ENCODE peak calls at places on chromosomes 1 and 21, in eight cellular contexts. A, O, W, J, Y, V, P and U are unnamed samples. For H3K4me1, the result is how much of the 10 kb centered on the place peaks cover.

GRCh38 chr1:236140705-236141446 is 1.5 kb upstream of the GPR137B start:
- DNase-seq in Y (peak), W (peak), O (peak), J (no peak), A (no peak), V (peak), P (no peak), U (no peak)

GRCh38 chr1:246320286-246320685 is 186.8 kb downstream of the SMYD3 start:
- DNase-seq in Y (no peak), V (peak), J (no peak), P (no peak), W (no peak), A (no peak), O (no peak), U (peak)

GRCh38 chr21:38165466-38166213 is 91.2 kb upstream of the KCNJ15 start:
- DNase-seq in V (peak), J (peak), O (no peak), W (no peak), A (no peak), P (peak), Y (peak), U (no peak)

GRCh38 chr1:90781429-90782020 is 64.4 kb upstream of the BARHL2 start:
- DNase-seq in P (no peak), V (no peak), O (no peak), Y (no peak), J (no peak), W (no peak), A (no peak), U (no peak)

GRCh38 chr21:18840239-18840638 is 436.7 kb upstream of the TMPRSS15 start:
- DNase-seq in W (no peak), Y (peak), J (no peak), O (peak), P (no peak), A (peak), V (no peak), U (peak)

GRCh38 chr1:228650141-228650540 is 85.1 kb upstream of the RHOU start:
- DNase-seq in Y (peak), W (no peak), V (no peak), O (peak), J (no peak), P (no peak), A (peak), U (no peak)

GRCh38 chr1:148308832-148309458 is 156.9 kb upstream of the NBPF11 start:
- DNase-seq in O (peak), J (no peak), W (peak), V (no peak), P (no peak), Y (peak), A (no peak), U (no peak)

GRCh38 chr1:81493102-81493864 is 307.5 kb upstream of the ADGRL2 start:
- DNase-seq in J (no peak), Y (no peak), A (no peak), P (no peak), W (no peak), O (no peak), V (no peak), U (peak)

GRCh38 chr1:221887091-221887746 is 145.3 kb upstream of the DUSP10 start:
- DNase-seq in J (peak), O (peak), W (peak), P (peak), A (no peak), V (peak), Y (peak), U (peak)

GRCh38 chr1:221606216-221606615 is 135.7 kb downstream of the DUSP10 start:
- DNase-seq in A (no peak), W (no peak), J (no peak), P (no peak), V (no peak), O (no peak), Y (no peak), U (no peak)

GRCh38 chr1:179831225-179831624 is 46.4 kb downstream of the TOR1AIP2 start:
- DNase-seq in O (no peak), A (no peak), J (no peak), P (no peak), Y (no peak), W (peak), V (no peak), U (no peak)

GRCh38 chr1:157659576-157660247 is 40.9 kb downstream of the FCRL3 start:
- DNase-seq in W (no peak), V (no peak), O (no peak), Y (no peak), A (no peak), P (no peak), J (no peak), U (no peak)

GRCh38 chr1:162562452-162562828 is 918 bp downstream of the UAP1 start:
- DNase-seq in Y (no peak), O (peak), J (peak), V (peak), P (peak), A (peak), W (peak), U (peak)

GRCh38 chr1:219862366-219862765 is 66.0 kb downstream of the SLC30A10 start:
- DNase-seq in A (no peak), Y (no peak), J (no peak), P (no peak), V (no peak), W (no peak), O (no peak), U (no peak)

GRCh38 chr1:234139966-234140365 is 233.3 kb upstream of the COA6 start:
- DNase-seq in Y (no peak), V (peak), A (no peak), J (peak), P (peak), W (peak), O (no peak), U (peak)

GRCh38 chr21:17461014-17461413 is 51.8 kb upstream of the CXADR start:
- DNase-seq in O (no peak), A (no peak), W (peak), P (peak), V (peak), Y (no peak), J (peak), U (peak)

GRCh38 chr1:33130297-33130696 is 49.3 kb downstream of the AZIN2 start:
- DNase-seq in Y (peak), J (no peak), O (peak), A (no peak), P (peak), W (peak), V (peak), U (no peak)

GRCh38 chr1:20073247-20073646 is 3.3 kb downstream of the PLA2G5 start:
- DNase-seq in O (no peak), V (no peak), A (no peak), J (no peak), W (no peak), Y (no peak), P (no peak), U (no peak)

GRCh38 chr21:38979271-38980196 is 173.8 kb downstream of the ETS2 start:
- DNase-seq in P (peak), J (no peak), V (peak), A (no peak), Y (peak), W (peak), O (peak), U (no peak)

GRCh38 chr1:225567789-225568188 is 85.1 kb downstream of the ENAH start:
- DNase-seq in J (no peak), A (peak), Y (no peak), V (no peak), O (peak), P (no peak), W (no peak), U (no peak)

GRCh38 chr21:42176864-42177263 is 42.1 kb upstream of the ABCG1 start:
- DNase-seq in Y (no peak), V (no peak), A (no peak), P (peak), W (no peak), J (no peak), O (no peak), U (peak)

GRCh38 chr1:41547781-41548560 is 63.5 kb upstream of the EDN2 start:
- DNase-seq in A (no peak), Y (no peak), W (peak), O (no peak), J (no peak), P (no peak), V (no peak), U (no peak)

GRCh38 chr1:47382399-47382983 is 33.6 kb upstream of the FOXE3 start:
- DNase-seq in Y (no peak), W (no peak), O (no peak), V (no peak), P (no peak), A (no peak), J (no peak), U (no peak)

GRCh38 chr1:224432672-224433040 is 1.9 kb downstream of the WDR26 start:
- DNase-seq in A (peak), Y (no peak), O (no peak), V (no peak), J (no peak), P (peak), W (peak), U (peak)

GRCh38 chr1:91879739-91880138 is 6.2 kb downstream of the TGFBR3 start:
- DNase-seq in Y (no peak), W (no peak), O (no peak), J (no peak), V (no peak), A (no peak), P (no peak), U (peak)

GRCh38 chr1:117930484-117930883 is 945 bp downstream of the WDR3 start:
- DNase-seq in Y (no peak), A (peak), V (peak), P (peak), W (peak), J (no peak), O (peak), U (peak)

GRCh38 chr1:7586031-7586941 is 184.8 kb upstream of the VAMP3 start:
- DNase-seq in V (no peak), O (peak), W (no peak), P (no peak), J (no peak), Y (no peak), A (no peak), U (no peak)

GRCh38 chr1:216456682-216457081 is 33.4 kb upstream of the USH2A start:
- DNase-seq in A (no peak), P (peak), J (peak), O (peak), W (peak), V (peak), Y (no peak), U (peak)

GRCh38 chr1:153968000-153968363 is 280 bp downstream of the CREB3L4 start:
- DNase-seq in J (no peak), P (peak), A (no peak), O (no peak), V (no peak), W (no peak), Y (peak), U (no peak)

GRCh38 chr1:51819810-51820209 is 58.7 kb downstream of the NRDC start:
- DNase-seq in V (peak), W (no peak), A (no peak), Y (no peak), P (peak), O (no peak), J (no peak), U (peak)

GRCh38 chr1:213106298-213106697 is 55.3 kb downstream of the RPS6KC1 start:
- DNase-seq in Y (no peak), A (no peak), O (no peak), J (no peak), V (no peak), W (no peak), P (no peak), U (no peak)

GRCh38 chr1:151716771-151717631 is at the start of gene CELF3:
- DNase-seq in W (no peak), A (peak), Y (peak), O (peak), V (no peak), J (peak), P (peak), U (peak)

GRCh38 chr1:96361251-96361856 is 360.2 kb upstream of the PTBP2 start:
- DNase-seq in V (no peak), A (no peak), O (no peak), Y (no peak), J (no peak), P (no peak), W (no peak), U (no peak)

GRCh38 chr1:104706631-104707147 is 957.0 kb downstream of the AMY1C start:
- DNase-seq in J (no peak), V (no peak), A (no peak), Y (no peak), O (no peak), W (no peak), P (peak), U (peak)

GRCh38 chr1:98897046-98897445 is 107.6 kb downstream of the PLPPR5 start:
- DNase-seq in P (no peak), Y (no peak), A (no peak), W (no peak), J (no peak), O (no peak), V (no peak), U (no peak)

GRCh38 chr1:231691618-231692259 is 65.1 kb downstream of the DISC1 start:
- DNase-seq in P (no peak), A (no peak), J (peak), Y (peak), V (peak), W (peak), O (peak), U (peak)

GRCh38 chr1:217088521-217089221 is 365.4 kb upstream of the ESRRG start:
- DNase-seq in J (no peak), A (no peak), O (peak), Y (peak), V (peak), P (no peak), W (no peak), U (peak)

GRCh38 chr1:81706650-81707435 is 93.9 kb upstream of the ADGRL2 start:
- DNase-seq in O (no peak), V (peak), A (no peak), W (peak), Y (no peak), P (peak), J (peak), U (peak)

GRCh38 chr1:28756846-28757245 is 20.1 kb downstream of the YTHDF2 start:
- DNase-seq in P (no peak), O (peak), A (no peak), Y (no peak), V (no peak), W (no peak), J (peak), U (no peak)

GRCh38 chr1:180530501-180530900 is 28.1 kb upstream of the ACBD6 start:
- DNase-seq in A (no peak), V (peak), Y (no peak), P (peak), J (peak), W (peak), O (peak), U (peak)

DNA sequence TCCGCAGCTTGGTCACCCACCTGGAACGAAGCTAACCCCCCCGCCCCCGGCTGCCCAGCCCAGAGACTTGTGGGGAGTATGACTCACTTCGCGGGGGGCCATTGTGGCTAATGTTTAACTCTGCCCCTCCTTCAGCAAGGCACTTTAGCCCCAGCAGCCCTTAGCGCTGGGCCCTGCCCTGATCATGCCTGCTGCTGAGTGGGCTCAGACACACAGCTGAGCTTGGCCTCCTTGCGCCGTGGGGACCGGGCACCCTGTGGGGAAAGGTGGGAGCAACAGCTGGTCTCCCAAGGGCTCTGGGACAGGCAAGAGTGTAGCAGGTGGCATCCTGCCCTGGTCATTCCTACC is 6.3 kb upstream of the LAD1 start:
- DNase-seq in V (no peak), W (no peak), J (peak), Y (no peak), A (peak), O (no peak), P (no peak), U (no peak)
- H3K4me1 ChIP-seq in V (under half), W (under half), J (under half), Y (under half), A (half or more), O (under half), P (under half), U (under half)

GRCh38 chr21:43726686-43727570 is 8.0 kb downstream of the PDXK start:
- DNase-seq in O (no peak), W (no peak), A (no peak), Y (peak), J (no peak), V (no peak), P (no peak), U (no peak)
- H3K9ac ChIP-seq in O (no peak), W (no peak), A (peak), Y (no peak), J (peak), V (peak), P (peak), U (peak)

DNA sequence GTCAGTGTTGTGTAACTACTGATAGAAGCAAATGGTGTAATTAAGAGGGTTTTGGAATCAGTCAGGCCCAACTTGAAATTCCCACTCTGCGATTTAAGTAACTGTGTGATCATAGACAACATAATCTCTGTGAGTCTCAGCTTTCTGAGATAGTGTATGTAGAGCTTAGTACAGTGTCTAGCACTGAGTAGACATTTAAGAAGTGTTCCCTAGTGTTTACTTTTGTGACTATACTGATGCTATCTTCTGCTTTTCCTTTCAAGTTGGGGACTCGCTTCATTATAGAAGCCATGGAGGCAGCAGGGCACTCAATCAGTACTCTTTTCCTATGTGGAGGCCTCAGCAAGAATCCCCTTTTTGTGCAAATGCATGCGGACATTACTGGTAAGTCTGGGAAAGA is 147.7 kb upstream of the HOOK1 start:
- DNase-seq in W (no peak), J (no peak), O (no peak), A (no peak), V (no peak), P (no peak), Y (no peak), U (no peak)
- H3K4me1 ChIP-seq in W (under half), J (under half), O (under half), A (under half), V (under half), P (under half), Y (under half), U (under half)

GRCh38 chr1:34166191-34167090 is 1.4 kb upstream of the CSMD2 start:
- DNase-seq in A (no peak), W (no peak), P (peak), O (peak), V (no peak), Y (peak), J (peak), U (no peak)

GRCh38 chr1:34162852-34163766 is 1.9 kb downstream of the CSMD2 start:
- DNase-seq in P (peak), Y (peak), A (peak), O (peak), W (peak), J (peak), V (peak), U (peak)

GRCh38 chr1:34164510-34165381 is at the start of gene CSMD2:
- DNase-seq in Y (peak), O (peak), J (peak), P (peak), V (peak), A (no peak), W (peak), U (peak)

GRCh38 chr1:34165422-34165921 is 442 bp upstream of the CSMD2 start:
- DNase-seq in Y (peak), V (no peak), A (no peak), O (peak), P (peak), J (peak), W (no peak), U (no peak)

DNA sequence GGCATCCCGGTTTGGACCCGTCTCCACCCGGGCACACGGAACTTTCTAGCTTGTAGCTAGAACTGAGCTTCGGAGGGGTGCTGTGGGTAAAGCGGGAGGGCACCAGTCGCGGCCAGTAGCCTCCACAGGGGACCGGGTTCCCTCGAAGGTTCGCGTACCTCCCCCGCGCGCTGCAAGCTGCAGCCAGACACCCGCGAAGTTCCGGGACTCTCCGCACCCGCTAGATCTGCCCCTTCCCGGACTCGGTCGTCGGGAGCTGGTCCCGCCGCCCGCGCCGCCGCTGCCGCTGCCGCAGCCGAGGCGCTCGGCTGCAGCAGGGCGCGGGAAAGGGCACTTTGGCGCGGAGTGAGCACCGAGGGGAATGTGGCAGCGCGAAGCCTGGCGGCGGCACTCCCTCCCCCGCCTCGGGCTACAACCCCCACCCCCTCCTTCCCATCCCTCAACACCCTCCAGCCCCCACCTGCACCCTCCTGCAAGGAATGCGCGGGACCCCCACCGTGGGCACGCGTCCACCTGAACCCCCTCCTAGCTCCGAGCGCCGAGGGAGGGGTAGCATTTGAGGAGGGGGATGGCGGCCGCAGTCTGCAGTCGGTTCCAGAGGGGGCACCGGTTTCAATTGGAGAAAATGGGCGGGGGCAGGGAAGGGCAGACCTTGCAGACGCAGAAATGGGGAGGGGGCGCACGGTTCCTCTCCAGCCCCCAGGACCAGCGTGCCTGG is 1.1 kb downstream of the CSMD2 start:
- DNase-seq in A (no peak), V (no peak), P (peak), J (peak), W (no peak), O (peak), Y (peak), U (peak)
- H3K9ac ChIP-seq in A (no peak), V (no peak), P (peak), J (peak), W (no peak), O (peak), Y (no peak), U (peak)

DNA sequence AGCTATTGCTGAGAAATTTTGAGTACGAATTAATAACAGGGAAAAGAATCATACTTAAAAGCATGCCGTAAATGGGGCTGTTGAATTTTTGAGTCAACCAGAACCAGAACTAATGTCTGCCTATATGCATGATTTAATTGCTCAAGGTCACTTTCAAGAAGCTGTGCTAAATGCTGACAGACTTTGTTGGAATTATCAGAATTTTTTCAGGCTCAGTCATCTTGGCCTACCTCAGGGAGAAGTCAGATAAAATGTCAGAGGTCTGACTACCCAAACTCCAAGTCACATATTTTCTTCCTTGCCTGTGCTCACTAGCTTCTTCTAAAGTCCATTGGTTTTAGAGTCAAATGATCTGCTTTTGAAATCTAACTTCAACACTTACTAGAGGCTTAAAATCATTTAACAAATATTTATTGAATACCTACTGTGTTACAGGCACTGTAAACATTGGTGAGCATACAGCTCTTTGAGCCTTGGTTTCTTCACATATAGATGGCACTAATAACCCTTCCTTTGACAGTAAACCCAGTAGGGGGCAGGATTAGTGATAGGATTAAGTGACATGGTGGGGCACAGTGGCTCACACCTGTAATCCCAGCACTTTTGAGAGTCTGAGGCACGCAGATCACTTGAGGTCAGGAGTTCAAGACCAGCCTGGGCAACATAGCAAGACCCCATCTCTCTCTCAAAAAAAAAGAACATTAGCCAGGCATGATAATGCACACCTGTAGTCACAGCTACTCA is 121.2 kb upstream of the SLC44A3 start:
- DNase-seq in V (peak), A (no peak), P (peak), J (peak), O (peak), Y (peak), W (no peak), U (peak)
- H3K4me1 ChIP-seq in V (under half), A (under half), P (under half), J (under half), O (under half), Y (under half), W (under half), U (under half)